ENCODE peak calls at places on chromosomes 12 and 14, in six cellular contexts. F, J, S, T, P and I are unnamed samples.

GRCh38 chr12:104488383-104488782 is 31.6 kb downstream of the CHST11 start:
- DNase-seq in T (no peak), J (no peak), P (no peak), F (no peak), S (no peak), I (no peak)

GRCh38 chr12:47017901-47018479 is 61.4 kb upstream of the PCED1B start:
- DNase-seq in J (peak; percentile 71), S (no peak), T (no peak), P (no peak), F (no peak), I (no peak)

GRCh38 chr12:123713398-123714301 is 1.5 kb downstream of the ATP6V0A2 start:
- DNase-seq in F (no peak), T (peak; percentile 17), S (no peak), J (peak; percentile 19), P (no peak), I (no peak)

GRCh38 chr12:39329015-39329414 is 113.9 kb downstream of the KIF21A start:
- DNase-seq in P (no peak), S (no peak), F (no peak), J (peak; percentile 42), T (peak; percentile 36), I (no peak)

GRCh38 chr12:15268927-15269552 is 47.8 kb upstream of the RERG start:
- DNase-seq in S (no peak), F (peak; percentile 42), P (peak; percentile 23), T (peak; percentile 81), J (peak; percentile 69), I (no peak)

GRCh38 chr14:24051162-24051788 is 534 bp upstream of the CARMIL3 start:
- DNase-seq in S (no peak), J (no peak), T (no peak), P (no peak), F (no peak), I (no peak)

GRCh38 chr12:11055306-11055705 is 6.8 kb downstream of the TAS2R46 start:
- DNase-seq in T (no peak), F (no peak), J (no peak), S (no peak), P (no peak), I (no peak)

GRCh38 chr14:105427412-105427811 is 7.8 kb downstream of the MTA1 start:
- DNase-seq in P (no peak), F (no peak), J (no peak), T (no peak), S (no peak), I (no peak)

GRCh38 chr12:121792607-121793500 is 634 bp downstream of the RHOF start:
- DNase-seq in T (no peak), S (peak; percentile 77), J (no peak), P (no peak), F (no peak), I (no peak)

GRCh38 chr12:91483471-91483985 is 300.9 kb upstream of the DCN start:
- DNase-seq in J (no peak), P (no peak), T (peak; percentile 36), F (no peak), S (no peak), I (no peak)

GRCh38 chr14:51603495-51603894 is 48.2 kb upstream of the FRMD6 start:
- DNase-seq in T (peak; percentile 51), J (peak; percentile 57), F (no peak), S (no peak), P (no peak), I (no peak)

GRCh38 chr12:53208877-53209463 is 1.9 kb upstream of the ITGB7 start:
- DNase-seq in S (peak; percentile 19), T (no peak), J (no peak), P (no peak), F (no peak), I (no peak)

GRCh38 chr12:49705479-49706267 is 1.5 kb downstream of the FMNL3 start:
- DNase-seq in P (no peak), T (peak; percentile 80), F (no peak), S (peak; percentile 52), J (peak; percentile 87), I (peak; percentile 26)

GRCh38 chr12:64670856-64671639 is 60.8 kb downstream of the RASSF3 start:
- DNase-seq in J (peak; percentile 63), F (no peak), T (peak; percentile 48), P (no peak), S (no peak), I (no peak)

GRCh38 chr12:52207895-52208294 is 16.1 kb upstream of the KRT80 start:
- DNase-seq in P (no peak), T (peak; percentile 88), J (peak; percentile 54), F (peak; percentile 72), S (peak; percentile 78), I (peak; percentile 32)

GRCh38 chr12:132836803-132837331 is 8.2 kb upstream of the GOLGA3 start:
- DNase-seq in P (no peak), T (no peak), J (no peak), F (no peak), S (no peak), I (no peak)

GRCh38 chr12:40197590-40197989 is 27.2 kb upstream of the LRRK2 start:
- DNase-seq in T (no peak), P (no peak), S (no peak), J (no peak), F (no peak), I (no peak)

GRCh38 chr14:35368993-35369392 is 35.6 kb downstream of the NFKBIA start:
- DNase-seq in J (no peak), T (no peak), P (no peak), F (no peak), S (peak; percentile 38), I (no peak)

GRCh38 chr14:40599726-40600125 is 1007.0 kb upstream of the LRFN5 start:
- DNase-seq in F (no peak), P (no peak), S (no peak), T (peak; percentile 5), J (no peak), I (no peak)

GRCh38 chr12:120292661-120293531 is at the start of gene RNU4-1:
- DNase-seq in F (peak; percentile 85), J (peak; percentile 96), S (peak; percentile 59), T (peak; percentile 96), P (peak; percentile 83), I (peak; percentile 39)

GRCh38 chr14:30266290-30266689 is 292.7 kb upstream of the G2E3 start:
- DNase-seq in T (no peak), F (no peak), S (no peak), P (no peak), J (no peak), I (no peak)

GRCh38 chr12:92470608-92471021 is 232.2 kb upstream of the PLEKHG7 start:
- DNase-seq in P (no peak), F (no peak), T (no peak), S (no peak), J (no peak), I (no peak)

GRCh38 chr12:42798811-42799438 is 209.4 kb upstream of the PRICKLE1 start:
- DNase-seq in P (no peak), J (peak; percentile 82), F (no peak), S (no peak), T (peak; percentile 27), I (no peak)

GRCh38 chr12:67182551-67182950 is 86.6 kb upstream of the CAND1 start:
- DNase-seq in F (no peak), J (no peak), S (no peak), T (no peak), P (no peak), I (no peak)